ENCODE peak calls at places on chromosomes 4 and X, in seven cellular contexts. One of them, this sample, is unnamed.

GRCh38 chr4:137253949-137254348 is 278.3 kb downstream of the PCDH18 start:
- DNase-seq in AG04449: peak
- DNase-seq in heart right ventricle: no peak
- DNase-seq in type B pancreatic cell: no peak
- DNase-seq in ascending aorta: no peak
- DNase-seq in CD8-positive, alpha-beta T cell: no peak
- DNase-seq in left lung: no peak
- DNase-seq in this sample: no peak

GRCh38 chr4:54173281-54173912 is 55.7 kb upstream of the PDGFRA start:
- DNase-seq in heart right ventricle: no peak
- DNase-seq in type B pancreatic cell: no peak
- DNase-seq in CD8-positive, alpha-beta T cell: no peak
- DNase-seq in left lung: no peak
- DNase-seq in ascending aorta: no peak
- DNase-seq in AG04449: no peak
- DNase-seq in this sample: no peak

GRCh38 chr4:79723507-79723906 is 315.5 kb upstream of the GK2 start:
- DNase-seq in heart right ventricle: no peak
- DNase-seq in AG04449: no peak
- DNase-seq in left lung: no peak
- DNase-seq in type B pancreatic cell: no peak
- DNase-seq in ascending aorta: no peak
- DNase-seq in CD8-positive, alpha-beta T cell: no peak
- DNase-seq in this sample: no peak

GRCh38 chr4:102139132-102139573 is 206.1 kb downstream of the SLC39A8 start:
- DNase-seq in left lung: no peak
- DNase-seq in CD8-positive, alpha-beta T cell: no peak
- DNase-seq in heart right ventricle: peak
- DNase-seq in AG04449: no peak
- DNase-seq in type B pancreatic cell: no peak
- DNase-seq in ascending aorta: no peak
- DNase-seq in this sample: no peak

GRCh38 chrX:108736509-108737479 is at the start of gene IRS4:
- DNase-seq in heart right ventricle: no peak
- DNase-seq in type B pancreatic cell: peak
- DNase-seq in ascending aorta: no peak
- DNase-seq in AG04449: no peak
- DNase-seq in left lung: no peak
- DNase-seq in CD8-positive, alpha-beta T cell: no peak
- DNase-seq in this sample: peak

GRCh38 chr4:3285558-3286334 is 7.1 kb upstream of the RGS12 start:
- DNase-seq in ascending aorta: peak
- DNase-seq in heart right ventricle: no peak
- DNase-seq in left lung: peak
- DNase-seq in CD8-positive, alpha-beta T cell: no peak
- DNase-seq in AG04449: no peak
- DNase-seq in type B pancreatic cell: peak
- DNase-seq in this sample: no peak

GRCh38 chr4:157992948-157993839 is 179.6 kb downstream of the GASK1B start:
- DNase-seq in type B pancreatic cell: no peak
- DNase-seq in AG04449: no peak
- DNase-seq in left lung: no peak
- DNase-seq in ascending aorta: no peak
- DNase-seq in CD8-positive, alpha-beta T cell: no peak
- DNase-seq in heart right ventricle: no peak
- DNase-seq in this sample: no peak

GRCh38 chr4:153676984-153677383 is 7.1 kb upstream of the TLR2 start:
- DNase-seq in CD8-positive, alpha-beta T cell: no peak
- DNase-seq in ascending aorta: no peak
- DNase-seq in heart right ventricle: no peak
- DNase-seq in left lung: no peak
- DNase-seq in AG04449: peak
- DNase-seq in type B pancreatic cell: no peak
- DNase-seq in this sample: no peak

GRCh38 chr4:5812506-5813229 is 80.2 kb downstream of the CRMP1 start:
- DNase-seq in type B pancreatic cell: no peak
- DNase-seq in AG04449: peak
- DNase-seq in ascending aorta: no peak
- DNase-seq in CD8-positive, alpha-beta T cell: no peak
- DNase-seq in heart right ventricle: peak
- DNase-seq in left lung: no peak
- DNase-seq in this sample: peak

GRCh38 chr4:182207806-182208483 is 35.3 kb upstream of the TENM3 start:
- DNase-seq in CD8-positive, alpha-beta T cell: no peak
- DNase-seq in heart right ventricle: no peak
- DNase-seq in left lung: no peak
- DNase-seq in ascending aorta: no peak
- DNase-seq in type B pancreatic cell: no peak
- DNase-seq in AG04449: peak
- DNase-seq in this sample: no peak

GRCh38 chr4:10944321-10944720 is 259.8 kb upstream of the CLNK start:
- DNase-seq in ascending aorta: no peak
- DNase-seq in heart right ventricle: no peak
- DNase-seq in type B pancreatic cell: no peak
- DNase-seq in CD8-positive, alpha-beta T cell: no peak
- DNase-seq in AG04449: no peak
- DNase-seq in left lung: no peak
- DNase-seq in this sample: no peak

GRCh38 chr4:185479507-185479971 is 8.0 kb upstream of the CCDC110 start:
- DNase-seq in ascending aorta: no peak
- DNase-seq in AG04449: no peak
- DNase-seq in type B pancreatic cell: no peak
- DNase-seq in CD8-positive, alpha-beta T cell: no peak
- DNase-seq in left lung: no peak
- DNase-seq in heart right ventricle: no peak
- DNase-seq in this sample: no peak

GRCh38 chr4:74283614-74284013 is 24.7 kb upstream of the EPGN start:
- DNase-seq in AG04449: peak
- DNase-seq in CD8-positive, alpha-beta T cell: no peak
- DNase-seq in ascending aorta: no peak
- DNase-seq in type B pancreatic cell: no peak
- DNase-seq in left lung: no peak
- DNase-seq in heart right ventricle: no peak
- DNase-seq in this sample: no peak

GRCh38 chr4:182861346-182861745 is 55.8 kb downstream of the DCTD start:
- DNase-seq in left lung: no peak
- DNase-seq in ascending aorta: no peak
- DNase-seq in AG04449: no peak
- DNase-seq in CD8-positive, alpha-beta T cell: no peak
- DNase-seq in type B pancreatic cell: no peak
- DNase-seq in heart right ventricle: no peak
- DNase-seq in this sample: no peak

GRCh38 chr4:89755210-89755609 is 81.8 kb downstream of the SNCA start:
- DNase-seq in AG04449: no peak
- DNase-seq in heart right ventricle: no peak
- DNase-seq in type B pancreatic cell: no peak
- DNase-seq in left lung: no peak
- DNase-seq in ascending aorta: no peak
- DNase-seq in CD8-positive, alpha-beta T cell: no peak
- DNase-seq in this sample: no peak

GRCh38 chr4:148007303-148007702 is 275.4 kb downstream of the ARHGAP10 start:
- DNase-seq in AG04449: peak
- DNase-seq in left lung: no peak
- DNase-seq in type B pancreatic cell: no peak
- DNase-seq in CD8-positive, alpha-beta T cell: no peak
- DNase-seq in ascending aorta: no peak
- DNase-seq in heart right ventricle: no peak
- DNase-seq in this sample: no peak

GRCh38 chr4:185872747-185873380 is 60.9 kb upstream of the SORBS2 start:
- DNase-seq in CD8-positive, alpha-beta T cell: no peak
- DNase-seq in type B pancreatic cell: no peak
- DNase-seq in left lung: no peak
- DNase-seq in heart right ventricle: no peak
- DNase-seq in AG04449: no peak
- DNase-seq in ascending aorta: no peak
- DNase-seq in this sample: no peak

GRCh38 chr4:88054909-88055308 is 47.5 kb downstream of the PKD2 start:
- DNase-seq in type B pancreatic cell: no peak
- DNase-seq in left lung: no peak
- DNase-seq in ascending aorta: no peak
- DNase-seq in CD8-positive, alpha-beta T cell: no peak
- DNase-seq in AG04449: no peak
- DNase-seq in heart right ventricle: peak
- DNase-seq in this sample: peak

GRCh38 chr4:185318679-185319078 is 77.0 kb downstream of the LRP2BP start:
- DNase-seq in heart right ventricle: no peak
- DNase-seq in AG04449: no peak
- DNase-seq in ascending aorta: no peak
- DNase-seq in CD8-positive, alpha-beta T cell: no peak
- DNase-seq in type B pancreatic cell: no peak
- DNase-seq in left lung: no peak
- DNase-seq in this sample: no peak

GRCh38 chr4:67714955-67715354 is 14.0 kb upstream of the UBA6 start:
- DNase-seq in ascending aorta: no peak
- DNase-seq in heart right ventricle: no peak
- DNase-seq in CD8-positive, alpha-beta T cell: no peak
- DNase-seq in AG04449: no peak
- DNase-seq in left lung: no peak
- DNase-seq in type B pancreatic cell: no peak
- DNase-seq in this sample: no peak
- TF ChIP-seq CTCF in ascending aorta: no peak
- TF ChIP-seq CTCF in heart right ventricle: no peak
- TF ChIP-seq CTCF in CD8-positive, alpha-beta T cell: no peak
- TF ChIP-seq CTCF in AG04449: no peak
- TF ChIP-seq CTCF in left lung: no peak
- TF ChIP-seq CTCF in type B pancreatic cell: no peak
- TF ChIP-seq CTCF in this sample: no peak

GRCh38 chrX:83845397-83845796 is 15.5 kb upstream of the CYLC1 start:
- DNase-seq in AG04449: no peak
- DNase-seq in ascending aorta: no peak
- DNase-seq in type B pancreatic cell: no peak
- DNase-seq in CD8-positive, alpha-beta T cell: no peak
- DNase-seq in heart right ventricle: no peak
- DNase-seq in left lung: no peak
- DNase-seq in this sample: peak
- TF ChIP-seq CTCF in AG04449: peak
- TF ChIP-seq CTCF in ascending aorta: peak
- TF ChIP-seq CTCF in type B pancreatic cell: peak
- TF ChIP-seq CTCF in CD8-positive, alpha-beta T cell: peak
- TF ChIP-seq CTCF in heart right ventricle: peak
- TF ChIP-seq CTCF in left lung: peak
- TF ChIP-seq CTCF in this sample: peak

DNA sequence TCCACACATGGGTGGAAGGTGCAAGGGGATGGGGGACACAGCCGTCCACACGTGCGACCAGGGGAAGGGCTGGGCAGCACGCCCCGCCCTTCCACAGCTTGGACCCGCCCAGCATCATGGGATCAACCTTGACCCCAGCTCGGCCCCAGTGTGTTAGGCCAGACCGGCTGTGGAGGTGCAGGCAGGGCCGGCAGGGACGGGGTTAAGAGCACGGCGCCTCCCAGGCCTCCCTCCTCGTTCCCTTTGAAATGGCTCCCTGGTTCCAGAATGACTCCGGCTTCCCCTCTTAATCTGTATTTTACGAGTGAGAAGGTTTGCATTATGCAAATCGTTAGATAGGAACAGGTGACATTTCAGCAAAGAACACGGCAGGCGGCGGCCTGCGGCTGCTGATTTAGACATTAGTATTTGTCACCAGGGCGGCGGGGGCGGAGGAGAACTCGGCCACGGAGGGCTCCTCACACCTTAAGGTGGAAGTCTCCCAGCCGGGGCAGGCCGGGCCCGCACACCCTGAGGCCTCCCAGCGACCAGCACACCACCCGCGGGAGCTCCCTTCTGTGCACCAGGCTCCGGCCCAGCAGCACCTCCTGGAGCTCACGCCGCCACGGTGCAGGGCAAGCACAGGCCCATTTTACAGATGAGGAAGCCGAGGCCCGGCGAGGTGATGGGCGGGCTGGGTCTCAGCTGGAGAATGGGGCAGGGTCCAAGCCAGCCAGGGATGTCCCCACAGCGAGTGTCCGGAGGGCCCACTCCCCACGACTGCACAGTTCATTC is 116.1 kb downstream of the FAM53A start:
- DNase-seq in left lung: no peak
- DNase-seq in CD8-positive, alpha-beta T cell: no peak
- DNase-seq in type B pancreatic cell: no peak
- DNase-seq in heart right ventricle: no peak
- DNase-seq in ascending aorta: no peak
- DNase-seq in AG04449: no peak
- DNase-seq in this sample: no peak
- TF ChIP-seq CTCF in left lung: no peak
- TF ChIP-seq CTCF in CD8-positive, alpha-beta T cell: no peak
- TF ChIP-seq CTCF in type B pancreatic cell: no peak
- TF ChIP-seq CTCF in heart right ventricle: no peak
- TF ChIP-seq CTCF in ascending aorta: no peak
- TF ChIP-seq CTCF in AG04449: no peak
- TF ChIP-seq CTCF in this sample: no peak

GRCh38 chrX:129115935-129116334 is 407.4 kb downstream of the SMARCA1 start:
- DNase-seq in type B pancreatic cell: no peak
- DNase-seq in ascending aorta: no peak
- DNase-seq in CD8-positive, alpha-beta T cell: no peak
- DNase-seq in left lung: no peak
- DNase-seq in heart right ventricle: no peak
- DNase-seq in AG04449: no peak
- DNase-seq in this sample: no peak

GRCh38 chrX:129116651-129117050 is 406.6 kb downstream of the SMARCA1 start:
- DNase-seq in CD8-positive, alpha-beta T cell: no peak
- DNase-seq in heart right ventricle: no peak
- DNase-seq in left lung: no peak
- DNase-seq in ascending aorta: no peak
- DNase-seq in AG04449: no peak
- DNase-seq in type B pancreatic cell: no peak
- DNase-seq in this sample: no peak

GRCh38 chrX:129115104-129115503 is 408.2 kb downstream of the SMARCA1 start:
- DNase-seq in heart right ventricle: no peak
- DNase-seq in CD8-positive, alpha-beta T cell: no peak
- DNase-seq in type B pancreatic cell: no peak
- DNase-seq in left lung: no peak
- DNase-seq in AG04449: no peak
- DNase-seq in ascending aorta: no peak
- DNase-seq in this sample: peak
- TF ChIP-seq CTCF in heart right ventricle: no peak
- TF ChIP-seq CTCF in CD8-positive, alpha-beta T cell: no peak
- TF ChIP-seq CTCF in type B pancreatic cell: peak
- TF ChIP-seq CTCF in left lung: no peak
- TF ChIP-seq CTCF in AG04449: no peak
- TF ChIP-seq CTCF in ascending aorta: no peak
- TF ChIP-seq CTCF in this sample: peak

This sample was measured in endothelial cell.